ENCODE peak calls at places on chromosomes 2 and 18, in five cellular contexts. One of them, this sample, is unnamed.

GRCh38 chr2:232280341-232280740 is 98.2 kb upstream of the ALPP start:
- DNase-seq in heart left ventricle: no peak
- DNase-seq in HepG2: no peak
- DNase-seq in ovary: no peak
- DNase-seq in IMR-90: no peak
- DNase-seq in this sample: no peak

GRCh38 chr2:41579811-41580210 is 468.0 kb upstream of the PKDCC start:
- DNase-seq in heart left ventricle: no peak
- DNase-seq in HepG2: no peak
- DNase-seq in ovary: no peak
- DNase-seq in IMR-90: no peak
- DNase-seq in this sample: no peak

GRCh38 chr18:53639696-53640095 is 584.8 kb downstream of the MBD2 start:
- DNase-seq in heart left ventricle: peak
- DNase-seq in HepG2: no peak
- DNase-seq in ovary: no peak
- DNase-seq in IMR-90: no peak
- DNase-seq in this sample: no peak

GRCh38 chr2:143694335-143694734 is 565.1 kb downstream of the ARHGAP15 start:
- DNase-seq in heart left ventricle: no peak
- DNase-seq in HepG2: no peak
- DNase-seq in ovary: no peak
- DNase-seq in IMR-90: no peak
- DNase-seq in this sample: no peak

GRCh38 chr2:160042054-160042453 is 20.4 kb downstream of the PLA2R1 start:
- DNase-seq in heart left ventricle: no peak
- DNase-seq in HepG2: no peak
- DNase-seq in ovary: no peak
- DNase-seq in IMR-90: no peak
- DNase-seq in this sample: no peak

GRCh38 chr2:3292416-3292815 is 85.2 kb downstream of the EIPR1 start:
- DNase-seq in heart left ventricle: no peak
- DNase-seq in HepG2: no peak
- DNase-seq in ovary: no peak
- DNase-seq in IMR-90: no peak
- DNase-seq in this sample: no peak

GRCh38 chr18:51196811-51197660 is 445 bp downstream of the MEX3C start:
- DNase-seq in heart left ventricle: peak
- DNase-seq in HepG2: no peak
- DNase-seq in ovary: peak
- DNase-seq in IMR-90: peak
- DNase-seq in this sample: peak

GRCh38 chr2:37641582-37642111 is 29.8 kb downstream of the CDC42EP3 start:
- DNase-seq in heart left ventricle: no peak
- DNase-seq in HepG2: no peak
- DNase-seq in ovary: no peak
- DNase-seq in IMR-90: peak
- DNase-seq in this sample: no peak

GRCh38 chr2:64773461-64774118 is 119.9 kb upstream of the SERTAD2 start:
- DNase-seq in heart left ventricle: no peak
- DNase-seq in HepG2: no peak
- DNase-seq in ovary: no peak
- DNase-seq in IMR-90: no peak
- DNase-seq in this sample: no peak

GRCh38 chr18:24234330-24234729 is 95.5 kb downstream of the CABYR start:
- DNase-seq in heart left ventricle: no peak
- DNase-seq in HepG2: peak
- DNase-seq in ovary: no peak
- DNase-seq in IMR-90: no peak
- DNase-seq in this sample: no peak

GRCh38 chr18:37409870-37410269 is 155.7 kb downstream of the CELF4 start:
- DNase-seq in heart left ventricle: no peak
- DNase-seq in HepG2: no peak
- DNase-seq in ovary: no peak
- DNase-seq in IMR-90: no peak
- DNase-seq in this sample: no peak

GRCh38 chr2:139850254-139850890 is 1070.2 kb upstream of the NXPH2 start:
- DNase-seq in heart left ventricle: no peak
- DNase-seq in HepG2: no peak
- DNase-seq in ovary: no peak
- DNase-seq in IMR-90: no peak
- DNase-seq in this sample: no peak

GRCh38 chr18:50898908-50899307 is 20.0 kb downstream of the ME2 start:
- DNase-seq in heart left ventricle: no peak
- DNase-seq in HepG2: no peak
- DNase-seq in ovary: no peak
- DNase-seq in IMR-90: no peak
- DNase-seq in this sample: no peak

GRCh38 chr18:37986665-37987064 is 421.1 kb upstream of the CELF4 start:
- DNase-seq in heart left ventricle: no peak
- DNase-seq in HepG2: no peak
- DNase-seq in ovary: no peak
- DNase-seq in IMR-90: no peak
- DNase-seq in this sample: no peak

GRCh38 chr2:11863513-11864328 is 117.3 kb downstream of the LPIN1 start:
- DNase-seq in heart left ventricle: peak
- DNase-seq in HepG2: peak
- DNase-seq in ovary: peak
- DNase-seq in IMR-90: peak
- DNase-seq in this sample: peak

GRCh38 chr18:10210077-10210476 is 244.4 kb upstream of the APCDD1 start:
- DNase-seq in heart left ventricle: no peak
- DNase-seq in HepG2: no peak
- DNase-seq in ovary: no peak
- DNase-seq in IMR-90: no peak
- DNase-seq in this sample: no peak

GRCh38 chr18:59067873-59068272 is 71.8 kb upstream of the SEC11C start:
- DNase-seq in heart left ventricle: no peak
- DNase-seq in HepG2: no peak
- DNase-seq in ovary: no peak
- DNase-seq in IMR-90: peak
- DNase-seq in this sample: no peak

DNA sequence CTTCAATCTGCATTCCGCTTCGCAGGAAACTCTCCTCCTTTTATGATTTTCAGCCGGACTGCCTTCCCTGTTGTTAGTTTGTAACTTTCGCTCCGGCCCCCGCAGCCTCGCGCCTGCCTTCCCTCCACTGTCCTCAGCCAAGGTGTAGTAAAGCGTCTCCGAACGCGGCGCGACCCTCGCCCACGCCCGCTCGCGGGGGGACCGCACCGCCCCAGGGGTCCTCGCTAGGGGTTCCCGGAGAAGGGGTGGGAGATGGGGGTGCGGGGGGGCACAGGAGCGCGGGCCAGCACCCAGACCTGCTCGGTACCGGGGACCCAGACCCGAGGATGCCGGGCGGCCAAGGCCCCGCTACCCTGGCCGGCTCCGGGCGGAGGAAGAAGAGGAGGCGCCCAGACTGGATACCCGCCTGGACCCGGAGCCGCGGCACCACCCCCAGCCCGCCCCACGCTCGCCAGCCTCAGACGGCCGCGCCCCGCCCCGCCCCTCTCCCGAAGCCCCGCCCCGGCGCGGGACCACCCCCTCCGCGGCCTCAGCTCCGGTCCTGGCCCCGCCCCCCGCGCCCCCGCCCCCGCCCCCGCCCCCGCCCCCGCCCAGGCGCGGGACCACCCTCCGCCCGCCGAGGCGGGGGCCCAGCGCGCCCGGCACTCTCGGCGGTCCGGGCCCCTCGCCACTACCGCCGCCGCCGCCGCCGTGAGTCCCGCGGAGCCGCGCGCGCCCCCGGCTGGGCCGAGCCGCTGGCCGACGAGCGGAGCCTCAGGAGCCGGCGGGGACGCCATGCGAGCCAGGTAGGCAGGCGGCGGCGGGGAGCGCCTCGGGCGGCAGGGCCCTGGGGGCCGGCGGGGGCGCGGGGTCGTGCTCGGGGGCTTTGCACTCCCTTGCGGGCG is at the start of gene SH3BP4:
- DNase-seq in heart left ventricle: peak
- DNase-seq in HepG2: peak
- DNase-seq in ovary: peak
- DNase-seq in IMR-90: peak
- DNase-seq in this sample: peak
- TF ChIP-seq POLR2A in heart left ventricle: no peak
- TF ChIP-seq POLR2A in HepG2: no peak
- TF ChIP-seq POLR2A in ovary: no peak
- TF ChIP-seq POLR2A in IMR-90: peak
- TF ChIP-seq POLR2A in this sample: peak

GRCh38 chr2:69768217-69768616 is 26.3 kb downstream of the ANXA4 start:
- DNase-seq in heart left ventricle: no peak
- DNase-seq in HepG2: no peak
- DNase-seq in ovary: no peak
- DNase-seq in IMR-90: no peak
- DNase-seq in this sample: no peak
- TF ChIP-seq CTCF in heart left ventricle: no peak
- TF ChIP-seq CTCF in HepG2: no peak
- TF ChIP-seq CTCF in ovary: no peak
- TF ChIP-seq CTCF in IMR-90: no peak
- TF ChIP-seq CTCF in this sample: no peak

GRCh38 chr2:27628767-27629709 is at the start of the genes CCDC121 and GPN1:
- DNase-seq in heart left ventricle: peak
- DNase-seq in HepG2: peak
- DNase-seq in ovary: peak
- DNase-seq in IMR-90: peak
- DNase-seq in this sample: peak
- TF ChIP-seq POLR2A in heart left ventricle: no peak
- TF ChIP-seq POLR2A in HepG2: peak
- TF ChIP-seq POLR2A in ovary: peak
- TF ChIP-seq POLR2A in IMR-90: peak
- TF ChIP-seq POLR2A in this sample: peak

GRCh38 chr18:27608742-27609141 is 423.6 kb upstream of the CHST9 start:
- DNase-seq in heart left ventricle: no peak
- DNase-seq in HepG2: no peak
- DNase-seq in ovary: no peak
- DNase-seq in IMR-90: no peak
- DNase-seq in this sample: no peak
- TF ChIP-seq CTCF in heart left ventricle: peak
- TF ChIP-seq CTCF in HepG2: peak
- TF ChIP-seq CTCF in ovary: no peak
- TF ChIP-seq CTCF in IMR-90: peak
- TF ChIP-seq CTCF in this sample: no peak

GRCh38 chr2:9423100-9423921 is at the start of the genes CPSF3 and ITGB1BP1:
- DNase-seq in heart left ventricle: peak
- DNase-seq in HepG2: peak
- DNase-seq in ovary: peak
- DNase-seq in IMR-90: peak
- DNase-seq in this sample: peak
- TF ChIP-seq POLR2A in heart left ventricle: no peak
- TF ChIP-seq POLR2A in HepG2: peak
- TF ChIP-seq POLR2A in ovary: peak
- TF ChIP-seq POLR2A in IMR-90: peak
- TF ChIP-seq POLR2A in this sample: peak

DNA sequence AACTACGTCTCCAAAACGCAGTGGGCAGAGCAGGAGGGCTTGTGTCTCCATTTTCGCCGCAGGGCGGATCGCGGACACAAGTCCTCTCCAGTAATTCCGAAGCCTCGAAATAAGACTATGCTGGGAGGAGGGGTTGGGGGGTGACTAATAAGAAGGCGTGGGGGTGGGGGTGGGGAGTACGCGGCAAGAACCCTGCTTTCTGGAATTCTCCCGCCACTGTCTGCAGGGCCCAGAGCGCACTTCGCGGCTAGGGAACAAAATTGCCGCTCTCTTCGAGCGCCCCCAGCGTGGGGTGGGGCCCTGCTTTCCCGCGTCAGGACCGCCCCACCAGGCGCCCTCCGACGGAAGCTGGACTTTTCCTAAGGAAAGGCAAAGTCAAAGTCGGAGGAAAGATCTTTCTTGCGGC is 12.0 kb downstream of the NR4A2 start:
- DNase-seq in heart left ventricle: peak
- DNase-seq in HepG2: no peak
- DNase-seq in ovary: peak
- DNase-seq in IMR-90: peak
- DNase-seq in this sample: no peak
- TF ChIP-seq CTCF in heart left ventricle: no peak
- TF ChIP-seq CTCF in HepG2: no peak
- TF ChIP-seq CTCF in ovary: no peak
- TF ChIP-seq CTCF in IMR-90: no peak
- TF ChIP-seq CTCF in this sample: no peak

GRCh38 chr2:99141110-99142108 is at the start of gene C2orf15:
- DNase-seq in heart left ventricle: peak
- DNase-seq in HepG2: peak
- DNase-seq in ovary: peak
- DNase-seq in IMR-90: peak
- DNase-seq in this sample: peak
- TF ChIP-seq POLR2A in heart left ventricle: no peak
- TF ChIP-seq POLR2A in HepG2: peak
- TF ChIP-seq POLR2A in ovary: no peak
- TF ChIP-seq POLR2A in IMR-90: no peak
- TF ChIP-seq POLR2A in this sample: peak

GRCh38 chr2:96470089-96470488 is 35.1 kb downstream of the NEURL3 start:
- DNase-seq in heart left ventricle: no peak
- DNase-seq in HepG2: no peak
- DNase-seq in ovary: no peak
- DNase-seq in IMR-90: no peak
- DNase-seq in this sample: no peak

GRCh38 chr2:96464651-96465050 is 40.5 kb downstream of the NEURL3 start:
- DNase-seq in heart left ventricle: no peak
- DNase-seq in HepG2: no peak
- DNase-seq in ovary: no peak
- DNase-seq in IMR-90: no peak
- DNase-seq in this sample: no peak

GRCh38 chr2:96471772-96472171 is 33.4 kb downstream of the NEURL3 start:
- DNase-seq in heart left ventricle: no peak
- DNase-seq in HepG2: no peak
- DNase-seq in ovary: no peak
- DNase-seq in IMR-90: no peak
- DNase-seq in this sample: no peak

GRCh38 chr2:96468904-96469303 is 36.3 kb downstream of the NEURL3 start:
- DNase-seq in heart left ventricle: no peak
- DNase-seq in HepG2: no peak
- DNase-seq in ovary: no peak
- DNase-seq in IMR-90: no peak
- DNase-seq in this sample: no peak

DNA sequence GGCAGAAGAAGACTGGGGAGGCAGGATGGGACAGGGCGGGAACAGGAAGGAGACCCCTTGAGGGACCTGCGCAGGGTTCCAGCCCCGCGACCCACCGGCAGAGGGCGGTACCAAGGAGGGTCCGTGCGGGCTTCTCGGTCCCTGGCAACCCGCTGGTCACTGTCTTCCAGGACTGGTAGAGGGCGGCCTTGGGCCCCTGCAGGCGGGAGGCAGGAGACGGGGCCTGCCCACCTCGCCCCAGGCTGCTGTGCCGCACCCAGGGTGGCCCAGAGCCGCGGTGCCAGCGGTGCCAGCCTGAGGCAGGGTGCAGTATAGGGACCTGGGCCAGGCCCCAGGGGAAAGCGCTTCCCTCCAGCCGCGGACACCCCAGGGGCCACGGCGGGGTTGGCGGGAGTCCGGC is 34.5 kb downstream of the NEURL3 start:
- DNase-seq in heart left ventricle: peak
- DNase-seq in HepG2: no peak
- DNase-seq in ovary: peak
- DNase-seq in IMR-90: peak
- DNase-seq in this sample: no peak
- TF ChIP-seq CTCF in heart left ventricle: peak
- TF ChIP-seq CTCF in HepG2: peak
- TF ChIP-seq CTCF in ovary: no peak
- TF ChIP-seq CTCF in IMR-90: peak
- TF ChIP-seq CTCF in this sample: peak